ENCODE peak calls at places on chromosome 6, in six cellular contexts. D is left ventricle myocardium inferior, M is H9, O is astrocyte, Y is pancreas, W is H1. P is an unnamed sample. For H3K9me3, the result is how much of the 10 kb centered on the place peaks cover.

GRCh38 chr6:166587631-166588413 is 1.3 kb upstream of the RAMACL start:
- DNase-seq in D (no peak), M (no peak), O (no peak), Y (no peak), W (no peak), P (no peak)

GRCh38 chr6:147205690-147206600 is 1.7 kb downstream of the STXBP5 start:
- DNase-seq in D (no peak), M (no peak), O (peak), Y (no peak), W (no peak), P (no peak)

GRCh38 chr6:101824551-101825345 is 431.2 kb downstream of the GRIK2 start:
- DNase-seq in D (no peak), M (no peak), O (peak), Y (no peak), W (no peak), P (no peak)

GRCh38 chr6:161406633-161407032 is 132.8 kb upstream of the AGPAT4 start:
- DNase-seq in D (no peak), M (no peak), O (peak), Y (no peak), W (no peak), P (no peak)

GRCh38 chr6:100466410-100467143 is 1.9 kb upstream of the SIM1 start:
- DNase-seq in D (no peak), M (peak), O (no peak), Y (no peak), W (no peak), P (no peak)

GRCh38 chr6:83702077-83702476 is 6.8 kb downstream of the SNAP91 start:
- DNase-seq in D (no peak), M (no peak), O (no peak), Y (no peak), W (no peak), P (no peak)

GRCh38 chr6:119965900-119966299 is 616.3 kb upstream of the MAN1A1 start:
- DNase-seq in D (no peak), M (no peak), O (no peak), Y (no peak), W (no peak), P (no peak)

GRCh38 chr6:95439741-95440140 is 137.6 kb upstream of the MANEA start:
- DNase-seq in D (no peak), M (no peak), O (no peak), Y (no peak), W (no peak), P (no peak)

GRCh38 chr6:137729866-137730629 is 137.0 kb upstream of the TNFAIP3 start:
- DNase-seq in D (no peak), M (no peak), O (no peak), Y (no peak), W (no peak), P (no peak)

GRCh38 chr6:111894272-111894671 is 21.0 kb upstream of the FYN start:
- DNase-seq in D (no peak), M (no peak), O (no peak), Y (no peak), W (no peak), P (no peak)

GRCh38 chr6:136647363-136647763 is 97.1 kb upstream of the MAP7 start:
- DNase-seq in D (no peak), M (no peak), O (peak), Y (peak), W (no peak), P (no peak)

GRCh38 chr6:128421788-128422187 is 98.6 kb downstream of the PTPRK start:
- DNase-seq in D (no peak), M (no peak), O (no peak), Y (no peak), W (no peak), P (no peak)

GRCh38 chr6:9646346-9647042 is 768.4 kb downstream of the TFAP2A start:
- DNase-seq in D (no peak), M (no peak), O (peak), Y (no peak), W (no peak), P (no peak)

GRCh38 chr6:30787954-30788353 is 43.6 kb upstream of the IER3 start:
- DNase-seq in D (no peak), M (no peak), O (no peak), Y (no peak), W (no peak), P (no peak)

GRCh38 chr6:70956191-70956450 is 739 bp downstream of the B3GAT2 start:
- DNase-seq in D (no peak), M (no peak), O (no peak), Y (no peak), W (no peak), P (no peak)
- TF ChIP-seq CTCF in D (no peak), M (peak), O (no peak), Y (peak), W (no peak), P (peak)

DNA sequence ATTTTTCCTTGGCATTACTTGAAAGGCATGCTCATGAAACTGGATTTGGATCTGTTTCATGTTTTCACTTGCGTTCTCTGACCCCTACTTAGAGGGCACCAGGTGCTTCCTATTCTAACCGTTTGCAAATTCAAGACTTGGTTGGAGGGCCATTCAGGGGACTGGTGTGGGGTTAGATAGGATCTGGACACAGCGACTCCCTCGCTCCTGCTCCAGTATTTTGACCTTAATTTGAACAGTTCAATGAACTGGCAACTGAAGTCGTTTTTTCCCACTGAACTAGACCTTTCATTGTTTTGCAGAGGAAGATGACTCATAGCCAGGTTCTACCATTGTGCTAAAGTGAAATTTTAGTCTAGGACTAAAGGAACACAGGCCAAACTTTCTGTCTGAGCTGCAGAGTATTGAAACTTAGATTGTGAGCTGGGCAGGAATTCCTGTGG is 64.6 kb downstream of the UTRN start:
- DNase-seq in D (no peak), M (no peak), O (peak), Y (no peak), W (no peak), P (no peak)
- H3K27ac ChIP-seq in D (peak), M (peak), O (peak), Y (no peak), W (no peak), P (peak)

DNA sequence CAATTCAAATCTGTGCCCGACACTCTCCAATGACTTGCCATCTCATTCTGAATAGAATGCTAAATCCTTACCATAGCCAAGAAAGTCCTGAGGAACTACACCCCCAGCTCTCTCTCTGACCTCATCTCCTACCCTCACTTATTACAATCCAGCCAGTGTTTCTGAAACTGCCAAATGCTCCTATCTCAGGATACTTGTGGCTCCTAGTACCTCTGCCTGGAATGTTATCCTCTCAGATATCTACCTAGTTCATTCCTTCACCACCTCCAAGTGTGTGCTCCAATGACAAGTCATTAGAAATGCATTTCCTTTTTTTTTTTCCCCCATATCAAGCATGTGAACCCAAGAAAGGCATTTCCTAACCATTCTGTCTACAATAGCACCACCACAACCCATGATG is 24.4 kb downstream of the ZNF184 start:
- DNase-seq in D (no peak), M (no peak), O (no peak), Y (no peak), W (no peak), P (no peak)
- H3K9me3 ChIP-seq in D (half or more), M (half or more), O (half or more), Y (under half), W (half or more), P (half or more)

GRCh38 chr6:6379573-6379972 is 59.1 kb upstream of the F13A1 start:
- DNase-seq in D (no peak), M (no peak), O (no peak), Y (no peak), W (no peak), P (no peak)

GRCh38 chr6:6376845-6377244 is 56.4 kb upstream of the F13A1 start:
- DNase-seq in D (no peak), M (no peak), O (no peak), Y (no peak), W (no peak), P (no peak)
- TF ChIP-seq CTCF in D (no peak), M (no peak), O (no peak), Y (no peak), W (no peak), P (no peak)

GRCh38 chr6:157023958-157024357 is 246.8 kb downstream of the ARID1B start:
- DNase-seq in D (no peak), M (no peak), O (peak), Y (no peak), W (no peak), P (no peak)
- H3K27ac ChIP-seq in D (peak), M (no peak), O (no peak), Y (no peak), W (no peak), P (no peak)

DNA sequence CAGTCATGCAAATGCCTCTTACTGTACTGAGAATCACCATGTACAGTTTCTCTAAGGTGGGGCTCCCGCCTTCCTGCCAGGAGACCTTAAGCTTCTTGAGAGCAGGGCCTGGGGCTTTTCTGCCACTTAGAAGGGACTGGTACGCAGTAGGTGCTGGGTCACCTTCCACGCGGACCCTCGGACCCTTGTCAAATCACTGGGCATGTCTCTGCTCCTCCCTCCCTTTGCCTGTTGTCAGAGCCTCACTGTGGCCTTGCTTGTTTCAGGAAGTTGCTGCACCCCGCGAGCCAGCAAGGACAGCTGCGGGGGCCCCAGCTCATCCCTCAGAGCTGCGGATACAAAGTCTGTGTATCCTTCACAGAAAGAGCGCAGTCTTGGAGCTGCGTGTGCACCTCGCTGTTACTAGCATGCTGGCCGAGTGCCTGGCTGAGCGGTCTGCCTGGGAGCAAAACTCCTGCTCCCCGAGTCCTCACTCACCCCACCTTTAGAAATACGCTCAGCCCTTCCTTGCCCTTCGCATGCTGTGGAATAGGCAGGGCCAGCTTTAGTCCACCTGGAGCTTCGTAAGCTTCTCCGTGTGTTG is 30.7 kb upstream of the IRF4 start:
- DNase-seq in D (peak), M (no peak), O (no peak), Y (no peak), W (no peak), P (no peak)
- H3K9me3 ChIP-seq in D (under half), M (half or more), O (under half), Y (under half), W (half or more), P (under half)